ENCODE peak calls at places on chromosomes 7 and 10, in nine cellular contexts. One of them, this sample, is unnamed.

GRCh38 chr7:80511964-80512363 is at the start of gene GNAT3:
- DNase-seq in fibroblast of lung: no peak
- DNase-seq in Peyer's patch: no peak
- DNase-seq in keratinocyte: no peak
- DNase-seq in WERI-Rb-1: no peak
- DNase-seq in heart right ventricle: no peak
- DNase-seq in A549: no peak
- DNase-seq in aorta: no peak
- DNase-seq in right cardiac atrium: no peak
- DNase-seq in this sample: no peak

GRCh38 chr10:124534231-124534798 is 72.7 kb downstream of the LHPP start:
- DNase-seq in keratinocyte: no peak
- DNase-seq in Peyer's patch: no peak
- DNase-seq in A549: no peak
- DNase-seq in fibroblast of lung: peak; percentile 50
- DNase-seq in aorta: peak; percentile 67
- DNase-seq in WERI-Rb-1: no peak
- DNase-seq in right cardiac atrium: no peak
- DNase-seq in heart right ventricle: no peak
- DNase-seq in this sample: no peak

GRCh38 chr7:144546795-144547194 is 143.3 kb upstream of the NOBOX start:
- DNase-seq in aorta: no peak
- DNase-seq in WERI-Rb-1: no peak
- DNase-seq in fibroblast of lung: no peak
- DNase-seq in A549: no peak
- DNase-seq in right cardiac atrium: no peak
- DNase-seq in Peyer's patch: no peak
- DNase-seq in heart right ventricle: no peak
- DNase-seq in keratinocyte: no peak
- DNase-seq in this sample: no peak

GRCh38 chr7:65731562-65732035 is 141.3 kb upstream of the VKORC1L1 start:
- DNase-seq in aorta: no peak
- DNase-seq in heart right ventricle: no peak
- DNase-seq in right cardiac atrium: no peak
- DNase-seq in Peyer's patch: peak; percentile 54
- DNase-seq in A549: no peak
- DNase-seq in fibroblast of lung: peak; percentile 22
- DNase-seq in WERI-Rb-1: peak; percentile 45
- DNase-seq in keratinocyte: no peak
- DNase-seq in this sample: no peak

GRCh38 chr7:20354825-20355466 is 24.2 kb downstream of the ITGB8 start:
- DNase-seq in WERI-Rb-1: no peak
- DNase-seq in A549: no peak
- DNase-seq in heart right ventricle: no peak
- DNase-seq in keratinocyte: no peak
- DNase-seq in aorta: no peak
- DNase-seq in Peyer's patch: no peak
- DNase-seq in right cardiac atrium: no peak
- DNase-seq in fibroblast of lung: no peak
- DNase-seq in this sample: no peak

GRCh38 chr7:115672024-115672423 is 358.5 kb downstream of the TFEC start:
- DNase-seq in aorta: no peak
- DNase-seq in keratinocyte: no peak
- DNase-seq in right cardiac atrium: no peak
- DNase-seq in heart right ventricle: no peak
- DNase-seq in WERI-Rb-1: no peak
- DNase-seq in fibroblast of lung: peak; percentile 37
- DNase-seq in Peyer's patch: no peak
- DNase-seq in A549: no peak
- DNase-seq in this sample: no peak

GRCh38 chr10:35058134-35058533 is 32.0 kb downstream of the CUL2 start:
- DNase-seq in WERI-Rb-1: no peak
- DNase-seq in keratinocyte: no peak
- DNase-seq in A549: peak; percentile 57
- DNase-seq in aorta: no peak
- DNase-seq in heart right ventricle: no peak
- DNase-seq in Peyer's patch: no peak
- DNase-seq in fibroblast of lung: peak; percentile 83
- DNase-seq in right cardiac atrium: no peak
- DNase-seq in this sample: no peak

GRCh38 chr10:118595598-118596425 is at the start of gene PRLHR:
- DNase-seq in right cardiac atrium: peak; percentile 28
- DNase-seq in fibroblast of lung: peak; percentile 15
- DNase-seq in aorta: no peak
- DNase-seq in keratinocyte: no peak
- DNase-seq in heart right ventricle: no peak
- DNase-seq in Peyer's patch: no peak
- DNase-seq in WERI-Rb-1: peak; percentile 87
- DNase-seq in A549: no peak
- DNase-seq in this sample: no peak

GRCh38 chr10:70742537-70743429 is 42.4 kb downstream of the TBATA start:
- DNase-seq in heart right ventricle: peak; percentile 48
- DNase-seq in aorta: peak; percentile 76
- DNase-seq in right cardiac atrium: peak; percentile 49
- DNase-seq in fibroblast of lung: peak; percentile 85
- DNase-seq in WERI-Rb-1: no peak
- DNase-seq in keratinocyte: no peak
- DNase-seq in A549: no peak
- DNase-seq in Peyer's patch: peak; percentile 51
- DNase-seq in this sample: no peak

GRCh38 chr10:110397856-110398255 is 93.1 kb upstream of the SMNDC1 start:
- DNase-seq in keratinocyte: no peak
- DNase-seq in right cardiac atrium: no peak
- DNase-seq in WERI-Rb-1: no peak
- DNase-seq in Peyer's patch: no peak
- DNase-seq in heart right ventricle: no peak
- DNase-seq in fibroblast of lung: no peak
- DNase-seq in A549: no peak
- DNase-seq in aorta: no peak
- DNase-seq in this sample: no peak

GRCh38 chr10:79061441-79062315 is 7.1 kb upstream of the ZMIZ1 start:
- DNase-seq in Peyer's patch: peak; percentile 37
- DNase-seq in keratinocyte: no peak
- DNase-seq in WERI-Rb-1: no peak
- DNase-seq in aorta: peak; percentile 30
- DNase-seq in A549: no peak
- DNase-seq in heart right ventricle: no peak
- DNase-seq in fibroblast of lung: no peak
- DNase-seq in right cardiac atrium: peak; percentile 5
- DNase-seq in this sample: no peak

GRCh38 chr7:2202901-2203550 is 29.7 kb downstream of the MAD1L1 start:
- DNase-seq in right cardiac atrium: no peak
- DNase-seq in A549: no peak
- DNase-seq in keratinocyte: no peak
- DNase-seq in aorta: no peak
- DNase-seq in WERI-Rb-1: no peak
- DNase-seq in heart right ventricle: no peak
- DNase-seq in Peyer's patch: peak; percentile 32
- DNase-seq in fibroblast of lung: no peak
- DNase-seq in this sample: no peak

GRCh38 chr10:104435822-104436221 is 82.2 kb downstream of the CFAP58 start:
- DNase-seq in right cardiac atrium: no peak
- DNase-seq in A549: no peak
- DNase-seq in heart right ventricle: no peak
- DNase-seq in Peyer's patch: no peak
- DNase-seq in WERI-Rb-1: peak; percentile 21
- DNase-seq in aorta: no peak
- DNase-seq in fibroblast of lung: no peak
- DNase-seq in keratinocyte: peak; percentile 65
- DNase-seq in this sample: no peak

GRCh38 chr7:8434290-8435002 is 1.0 kb downstream of the NXPH1 start:
- DNase-seq in A549: no peak
- DNase-seq in keratinocyte: no peak
- DNase-seq in Peyer's patch: no peak
- DNase-seq in aorta: no peak
- DNase-seq in right cardiac atrium: no peak
- DNase-seq in fibroblast of lung: no peak
- DNase-seq in heart right ventricle: no peak
- DNase-seq in WERI-Rb-1: no peak
- DNase-seq in this sample: no peak

GRCh38 chr10:116082211-116082610 is 190.8 kb downstream of the GFRA1 start:
- DNase-seq in heart right ventricle: no peak
- DNase-seq in fibroblast of lung: no peak
- DNase-seq in Peyer's patch: no peak
- DNase-seq in A549: no peak
- DNase-seq in right cardiac atrium: no peak
- DNase-seq in WERI-Rb-1: no peak
- DNase-seq in keratinocyte: no peak
- DNase-seq in aorta: no peak
- DNase-seq in this sample: no peak

DNA sequence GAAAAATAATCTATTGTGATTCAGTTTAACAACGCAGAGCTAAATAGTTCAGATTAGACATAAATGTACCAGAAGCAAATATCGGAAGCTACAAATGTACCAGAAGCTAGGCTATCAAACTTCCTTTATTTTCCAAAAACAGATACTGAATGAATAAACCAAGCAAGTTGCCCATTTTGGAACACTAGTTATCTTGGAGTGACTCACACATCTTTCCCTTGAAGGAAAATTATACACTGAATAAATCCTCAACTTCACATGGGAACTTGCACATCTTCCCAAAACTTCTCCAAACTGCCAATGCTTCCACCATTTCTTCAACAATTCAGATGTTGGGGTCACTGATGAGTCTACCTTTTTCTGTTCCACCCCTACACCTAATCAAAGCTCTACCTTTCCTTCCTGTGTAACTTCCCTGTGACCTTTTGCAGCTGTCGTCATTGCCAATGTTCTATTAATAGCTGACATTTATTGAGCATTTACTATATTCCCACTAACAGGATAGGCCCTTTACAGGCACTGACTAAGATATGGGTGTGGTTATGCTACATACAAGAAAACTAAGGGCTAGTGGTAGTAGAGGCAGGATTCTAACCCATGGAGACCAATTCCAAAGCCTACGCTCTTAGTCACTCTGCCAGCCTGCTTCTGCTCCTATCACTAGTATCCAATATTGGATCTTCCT is 22.7 kb downstream of the RELN start:
- DNase-seq in heart right ventricle: no peak
- DNase-seq in aorta: no peak
- DNase-seq in WERI-Rb-1: no peak
- DNase-seq in right cardiac atrium: no peak
- DNase-seq in keratinocyte: no peak
- DNase-seq in A549: no peak
- DNase-seq in Peyer's patch: no peak
- DNase-seq in fibroblast of lung: no peak
- DNase-seq in this sample: no peak
- H3K27ac ChIP-seq in heart right ventricle: no peak overlapping the region
- H3K27ac ChIP-seq in aorta: no peak overlapping the region
- H3K27ac ChIP-seq in WERI-Rb-1: no peak overlapping the region
- H3K27ac ChIP-seq in right cardiac atrium: no peak overlapping the region
- H3K27ac ChIP-seq in keratinocyte: no peak overlapping the region
- H3K27ac ChIP-seq in A549: no peak overlapping the region
- H3K27ac ChIP-seq in Peyer's patch: no peak overlapping the region
- H3K27ac ChIP-seq in fibroblast of lung: no peak overlapping the region
- H3K27ac ChIP-seq in this sample: no peak overlapping the region

GRCh38 chr7:745431-745980 is 18.4 kb upstream of the PRKAR1B start:
- DNase-seq in keratinocyte: no peak
- DNase-seq in A549: no peak
- DNase-seq in aorta: no peak
- DNase-seq in Peyer's patch: no peak
- DNase-seq in heart right ventricle: no peak
- DNase-seq in fibroblast of lung: no peak
- DNase-seq in WERI-Rb-1: peak; percentile 7
- DNase-seq in right cardiac atrium: no peak
- DNase-seq in this sample: no peak
- H3K27ac ChIP-seq in keratinocyte: no peak overlapping the region
- H3K27ac ChIP-seq in A549: no peak overlapping the region
- H3K27ac ChIP-seq in aorta: no peak overlapping the region
- H3K27ac ChIP-seq in Peyer's patch: no peak overlapping the region
- H3K27ac ChIP-seq in heart right ventricle: no peak overlapping the region
- H3K27ac ChIP-seq in fibroblast of lung: no peak overlapping the region
- H3K27ac ChIP-seq in WERI-Rb-1: no peak overlapping the region
- H3K27ac ChIP-seq in right cardiac atrium: no peak overlapping the region
- H3K27ac ChIP-seq in this sample: no peak overlapping the region

GRCh38 chr7:68006619-68007018 is 1010.0 kb downstream of the TYW1 start:
- DNase-seq in aorta: no peak
- DNase-seq in heart right ventricle: no peak
- DNase-seq in WERI-Rb-1: no peak
- DNase-seq in fibroblast of lung: no peak
- DNase-seq in A549: no peak
- DNase-seq in Peyer's patch: no peak
- DNase-seq in right cardiac atrium: no peak
- DNase-seq in keratinocyte: no peak
- DNase-seq in this sample: no peak

GRCh38 chr7:68015098-68015497 is 1018.5 kb downstream of the TYW1 start:
- DNase-seq in heart right ventricle: no peak
- DNase-seq in WERI-Rb-1: no peak
- DNase-seq in fibroblast of lung: no peak
- DNase-seq in A549: no peak
- DNase-seq in Peyer's patch: no peak
- DNase-seq in aorta: no peak
- DNase-seq in right cardiac atrium: no peak
- DNase-seq in keratinocyte: no peak
- DNase-seq in this sample: no peak

GRCh38 chr7:68014031-68014774 is 1017.6 kb downstream of the TYW1 start:
- DNase-seq in A549: no peak
- DNase-seq in right cardiac atrium: no peak
- DNase-seq in WERI-Rb-1: no peak
- DNase-seq in heart right ventricle: no peak
- DNase-seq in keratinocyte: no peak
- DNase-seq in Peyer's patch: no peak
- DNase-seq in aorta: no peak
- DNase-seq in fibroblast of lung: no peak
- DNase-seq in this sample: no peak

GRCh38 chr7:68005992-68006391 is 1009.4 kb downstream of the TYW1 start:
- DNase-seq in keratinocyte: no peak
- DNase-seq in right cardiac atrium: no peak
- DNase-seq in A549: no peak
- DNase-seq in Peyer's patch: no peak
- DNase-seq in fibroblast of lung: no peak
- DNase-seq in heart right ventricle: no peak
- DNase-seq in aorta: no peak
- DNase-seq in WERI-Rb-1: no peak
- DNase-seq in this sample: no peak

GRCh38 chr7:68009716-68010115 is 1013.1 kb downstream of the TYW1 start:
- DNase-seq in heart right ventricle: no peak
- DNase-seq in fibroblast of lung: no peak
- DNase-seq in A549: no peak
- DNase-seq in WERI-Rb-1: no peak
- DNase-seq in Peyer's patch: no peak
- DNase-seq in keratinocyte: peak; percentile 28
- DNase-seq in right cardiac atrium: no peak
- DNase-seq in aorta: no peak
- DNase-seq in this sample: no peak
- H3K27ac ChIP-seq in heart right ventricle: no peak overlapping the region
- H3K27ac ChIP-seq in fibroblast of lung: no peak overlapping the region
- H3K27ac ChIP-seq in A549: no peak overlapping the region
- H3K27ac ChIP-seq in WERI-Rb-1: no peak overlapping the region
- H3K27ac ChIP-seq in Peyer's patch: no peak overlapping the region
- H3K27ac ChIP-seq in keratinocyte: no peak overlapping the region
- H3K27ac ChIP-seq in right cardiac atrium: no peak overlapping the region
- H3K27ac ChIP-seq in aorta: no peak overlapping the region
- H3K27ac ChIP-seq in this sample: no peak overlapping the region

DNA sequence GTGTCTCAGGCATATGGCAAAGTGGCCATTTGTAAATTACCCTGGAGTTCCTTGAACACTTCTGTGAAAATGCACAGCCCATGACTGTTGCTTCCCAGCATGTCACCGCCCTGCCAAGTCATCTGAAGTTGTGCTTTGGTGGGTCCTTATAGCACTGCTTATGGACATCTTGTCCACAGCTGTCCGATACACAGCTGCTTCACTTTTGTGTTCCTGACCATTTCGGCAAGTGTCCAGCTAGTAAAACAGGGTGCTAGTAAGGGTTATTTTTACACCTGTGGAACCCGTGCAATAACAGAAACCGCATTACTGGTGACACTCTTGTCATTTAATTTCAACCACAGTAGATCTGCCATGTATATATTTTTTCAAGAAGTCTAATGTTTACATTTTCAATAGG is 29.7 kb downstream of the PIP4K2A start:
- DNase-seq in heart right ventricle: no peak
- DNase-seq in aorta: no peak
- DNase-seq in right cardiac atrium: no peak
- DNase-seq in keratinocyte: no peak
- DNase-seq in fibroblast of lung: peak; percentile 9
- DNase-seq in A549: no peak
- DNase-seq in WERI-Rb-1: no peak
- DNase-seq in Peyer's patch: no peak
- DNase-seq in this sample: no peak
- H3K27ac ChIP-seq in heart right ventricle: peak overlapping the region; percentile 78
- H3K27ac ChIP-seq in aorta: no peak overlapping the region
- H3K27ac ChIP-seq in right cardiac atrium: no peak overlapping the region
- H3K27ac ChIP-seq in keratinocyte: no peak overlapping the region
- H3K27ac ChIP-seq in fibroblast of lung: no peak overlapping the region
- H3K27ac ChIP-seq in A549: no peak overlapping the region
- H3K27ac ChIP-seq in WERI-Rb-1: no peak overlapping the region
- H3K27ac ChIP-seq in Peyer's patch: no peak overlapping the region
- H3K27ac ChIP-seq in this sample: no peak overlapping the region